ENCODE peak calls at places on chromosomes 4 and X, in five cellular contexts. B is left cardiac atrium, E is COR-L47, W is type B pancreatic cell, Y is pancreas. X is an unnamed sample.

GRCh38 chrX:76555816-76556215 is 128.3 kb downstream of the MAGEE1 start:
- DNase-seq in B (no peak), E (peak; percentile 3), W (no peak), Y (no peak), X (no peak)

GRCh38 chr4:174275101-174275500 is 8.4 kb downstream of the FBXO8 start:
- DNase-seq in B (no peak), E (no peak), W (no peak), Y (no peak), X (no peak)

GRCh38 chr4:1639299-1639868 is 44.7 kb downstream of the FAM53A start:
- DNase-seq in B (no peak), E (no peak), W (no peak), Y (no peak), X (no peak)

GRCh38 chr4:75498041-75498440 is 16.2 kb downstream of the RCHY1 start:
- DNase-seq in B (no peak), E (no peak), W (no peak), Y (no peak), X (no peak)

GRCh38 chr4:147543039-147543438 is 62.1 kb downstream of the EDNRA start:
- DNase-seq in B (no peak), E (no peak), W (no peak), Y (no peak), X (no peak)

GRCh38 chrX:15170927-15171326 is 99.0 kb downstream of the ASB9 start:
- DNase-seq in B (no peak), E (no peak), W (no peak), Y (no peak), X (no peak)

GRCh38 chr4:41887821-41888699 is 47.2 kb upstream of the TMEM33 start:
- DNase-seq in B (no peak), E (peak; percentile 12), W (no peak), Y (peak; percentile 51), X (no peak)

GRCh38 chr4:74284074-74284473 is 24.2 kb upstream of the EPGN start:
- DNase-seq in B (no peak), E (no peak), W (no peak), Y (no peak), X (no peak)

GRCh38 chr4:56976878-56977320 is 507 bp downstream of the NOA1 start:
- DNase-seq in B (peak; percentile 53), E (peak; percentile 47), W (peak; percentile 75), Y (peak; percentile 77), X (no peak)